ENCODE peak calls at places on chromosome 20, in four cellular contexts. One of them, this sample, is unnamed.

GRCh38 chr20:64030371-64031134 is 5.4 kb upstream of the C20orf204 start:
- DNase-seq in IMR-90: no peak
- DNase-seq in GM12878: no peak
- DNase-seq in H1: no peak
- DNase-seq in this sample: no peak

GRCh38 chr20:39328347-39328746 is 366.2 kb downstream of the DHX35 start:
- DNase-seq in H1: no peak
- DNase-seq in GM12878: no peak
- DNase-seq in IMR-90: no peak
- DNase-seq in this sample: no peak

GRCh38 chr20:10674684-10675455 is 1.1 kb upstream of the JAG1 start:
- DNase-seq in GM12878: no peak
- DNase-seq in IMR-90: peak
- DNase-seq in H1: no peak
- DNase-seq in this sample: peak

GRCh38 chr20:21682576-21682975 is 22.9 kb upstream of the PAX1 start:
- DNase-seq in H1: no peak
- DNase-seq in GM12878: no peak
- DNase-seq in IMR-90: no peak
- DNase-seq in this sample: no peak

GRCh38 chr20:57002066-57002570 is 264.3 kb downstream of the BMP7 start:
- DNase-seq in GM12878: no peak
- DNase-seq in IMR-90: no peak
- DNase-seq in H1: no peak
- DNase-seq in this sample: no peak

GRCh38 chr20:35093245-35093884 is 758 bp upstream of the TRPC4AP start:
- DNase-seq in GM12878: no peak
- DNase-seq in H1: no peak
- DNase-seq in IMR-90: peak
- DNase-seq in this sample: peak

GRCh38 chr20:24842591-24843442 is 106.3 kb upstream of the CST7 start:
- DNase-seq in IMR-90: no peak
- DNase-seq in GM12878: peak
- DNase-seq in H1: no peak
- DNase-seq in this sample: no peak

GRCh38 chr20:59584278-59584925 is 19.9 kb upstream of the PHACTR3 start:
- DNase-seq in IMR-90: no peak
- DNase-seq in GM12878: no peak
- DNase-seq in H1: no peak
- DNase-seq in this sample: no peak

GRCh38 chr20:32839227-32839981 is 19.3 kb upstream of the EFCAB8 start:
- DNase-seq in GM12878: no peak
- DNase-seq in IMR-90: no peak
- DNase-seq in H1: no peak
- DNase-seq in this sample: no peak

GRCh38 chr20:17882834-17883591 is 85.6 kb downstream of the SNX5 start:
- DNase-seq in IMR-90: no peak
- DNase-seq in GM12878: no peak
- DNase-seq in H1: no peak
- DNase-seq in this sample: no peak

GRCh38 chr20:62550087-62550565 is 74.3 kb upstream of the GATA5 start:
- DNase-seq in IMR-90: no peak
- DNase-seq in GM12878: no peak
- DNase-seq in H1: no peak
- DNase-seq in this sample: no peak

GRCh38 chr20:24060851-24061590 is 72.4 kb upstream of the GGTLC1 start:
- DNase-seq in H1: no peak
- DNase-seq in GM12878: no peak
- DNase-seq in IMR-90: no peak
- DNase-seq in this sample: no peak

GRCh38 chr20:47421076-47421475 is 64.6 kb upstream of the ZMYND8 start:
- DNase-seq in IMR-90: no peak
- DNase-seq in H1: no peak
- DNase-seq in GM12878: no peak
- DNase-seq in this sample: no peak

GRCh38 chr20:15579703-15580102 is 993.5 kb downstream of the KIF16B start:
- DNase-seq in H1: no peak
- DNase-seq in IMR-90: no peak
- DNase-seq in GM12878: no peak
- DNase-seq in this sample: no peak

GRCh38 chr20:4979841-4980410 is 21.4 kb downstream of the SLC23A2 start:
- DNase-seq in GM12878: no peak
- DNase-seq in H1: no peak
- DNase-seq in IMR-90: no peak
- DNase-seq in this sample: no peak

GRCh38 chr20:51800132-51800721 is 2.1 kb downstream of the SALL4 start:
- DNase-seq in IMR-90: no peak
- DNase-seq in H1: peak
- DNase-seq in GM12878: no peak
- DNase-seq in this sample: peak

GRCh38 chr20:44709380-44709779 is 5.8 kb upstream of the CCN5 start:
- DNase-seq in H1: no peak
- DNase-seq in GM12878: no peak
- DNase-seq in IMR-90: no peak
- DNase-seq in this sample: no peak

GRCh38 chr20:45358282-45359068 is 4.5 kb upstream of the SYS1 start:
- DNase-seq in IMR-90: peak
- DNase-seq in H1: no peak
- DNase-seq in GM12878: no peak
- DNase-seq in this sample: peak

GRCh38 chr20:40535816-40536215 is 153.2 kb downstream of the MAFB start:
- DNase-seq in H1: no peak
- DNase-seq in IMR-90: no peak
- DNase-seq in GM12878: no peak
- DNase-seq in this sample: no peak

GRCh38 chr20:35503841-35504460 is 25.5 kb downstream of the C20orf173 start:
- DNase-seq in IMR-90: no peak
- DNase-seq in GM12878: no peak
- DNase-seq in H1: no peak
- DNase-seq in this sample: no peak

GRCh38 chr20:1718604-1719384 is 61.2 kb upstream of the SIRPG start:
- DNase-seq in GM12878: no peak
- DNase-seq in IMR-90: peak
- DNase-seq in H1: no peak
- DNase-seq in this sample: no peak
- TF ChIP-seq CHD1 in GM12878: no peak
- TF ChIP-seq CHD1 in IMR-90: no peak
- TF ChIP-seq CHD1 in H1: no peak
- TF ChIP-seq CHD1 in this sample: no peak

DNA sequence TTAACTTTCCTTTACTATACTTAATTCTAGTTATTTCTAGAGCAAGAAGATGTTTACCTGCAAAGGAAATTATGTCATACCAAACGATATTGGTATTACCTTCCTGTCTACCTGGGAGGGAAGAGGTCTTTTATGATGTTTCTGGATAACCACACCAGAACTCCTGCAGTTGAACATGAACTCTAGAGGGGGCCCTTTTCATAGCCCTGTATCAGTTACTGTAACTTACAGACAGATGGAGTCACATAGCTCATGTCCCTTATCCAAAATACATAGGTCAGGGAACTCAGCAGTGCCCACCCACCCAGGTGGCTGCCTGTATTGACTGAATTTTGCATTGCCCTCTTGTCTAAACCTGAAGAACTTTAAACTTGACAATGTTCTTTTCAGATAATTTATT is 35.1 kb upstream of the MYL9 start:
- DNase-seq in IMR-90: no peak
- DNase-seq in H1: no peak
- DNase-seq in GM12878: no peak
- DNase-seq in this sample: peak
- TF ChIP-seq CHD1 in IMR-90: no peak
- TF ChIP-seq CHD1 in H1: no peak
- TF ChIP-seq CHD1 in GM12878: no peak
- TF ChIP-seq CHD1 in this sample: no peak

GRCh38 chr20:37904008-37904675 is 1.2 kb downstream of the VSTM2L start:
- DNase-seq in GM12878: no peak
- DNase-seq in H1: no peak
- DNase-seq in IMR-90: no peak
- DNase-seq in this sample: no peak
- TF ChIP-seq CHD1 in GM12878: no peak
- TF ChIP-seq CHD1 in H1: no peak
- TF ChIP-seq CHD1 in IMR-90: no peak
- TF ChIP-seq CHD1 in this sample: no peak

GRCh38 chr20:46415773-46416172 is 9.4 kb upstream of the ELMO2 start:
- DNase-seq in GM12878: no peak
- DNase-seq in IMR-90: no peak
- DNase-seq in H1: no peak
- DNase-seq in this sample: no peak
- TF ChIP-seq CHD1 in GM12878: no peak
- TF ChIP-seq CHD1 in IMR-90: no peak
- TF ChIP-seq CHD1 in H1: no peak
- TF ChIP-seq CHD1 in this sample: no peak

GRCh38 chr20:58308290-58308679 is 1.2 kb upstream of the RAB22A start:
- DNase-seq in H1: no peak
- DNase-seq in GM12878: no peak
- DNase-seq in IMR-90: no peak
- DNase-seq in this sample: no peak

GRCh38 chr20:58308680-58309527 is 611 bp upstream of the RAB22A start:
- DNase-seq in GM12878: no peak
- DNase-seq in H1: no peak
- DNase-seq in IMR-90: peak
- DNase-seq in this sample: peak

GRCh38 chr20:58307270-58307669 is 2.2 kb upstream of the RAB22A start:
- DNase-seq in H1: no peak
- DNase-seq in IMR-90: no peak
- DNase-seq in GM12878: no peak
- DNase-seq in this sample: no peak

GRCh38 chr20:58310291-58310782 is 822 bp downstream of the RAB22A start:
- DNase-seq in H1: no peak
- DNase-seq in GM12878: no peak
- DNase-seq in IMR-90: peak
- DNase-seq in this sample: no peak

GRCh38 chr20:58309607-58310290 is at the start of gene RAB22A:
- DNase-seq in GM12878: no peak
- DNase-seq in H1: no peak
- DNase-seq in IMR-90: peak
- DNase-seq in this sample: peak
- TF ChIP-seq CHD1 in GM12878: no peak
- TF ChIP-seq CHD1 in H1: no peak
- TF ChIP-seq CHD1 in IMR-90: no peak
- TF ChIP-seq CHD1 in this sample: no peak

GRCh38 chr20:61520761-61521460 is 268.9 kb downstream of the CDH4 start:
- DNase-seq in IMR-90: peak
- DNase-seq in H1: no peak
- DNase-seq in GM12878: no peak
- DNase-seq in this sample: no peak
- TF ChIP-seq CHD1 in IMR-90: no peak
- TF ChIP-seq CHD1 in H1: no peak
- TF ChIP-seq CHD1 in GM12878: no peak
- TF ChIP-seq CHD1 in this sample: no peak

GRCh38 chr20:13298692-13299373 is 77.8 kb downstream of the ISM1 start:
- DNase-seq in IMR-90: no peak
- DNase-seq in GM12878: no peak
- DNase-seq in H1: no peak
- DNase-seq in this sample: no peak
- TF ChIP-seq CHD1 in IMR-90: no peak
- TF ChIP-seq CHD1 in GM12878: no peak
- TF ChIP-seq CHD1 in H1: no peak
- TF ChIP-seq CHD1 in this sample: no peak